ENCODE peak calls at places on chromosomes 16 and 17, in four cellular contexts. P is K562, U is GM12878, Z is HepG2. Y is an unnamed sample.
A peak's percentile ranks its signal among the peaks of the same experiment; 100 is the strongest.

GRCh38 chr16:75267631-75268264 is 16.3 kb upstream of the BCAR1 start:
- DNase-seq in P (no peak), U (no peak), Z (peak; percentile 71), Y (peak; percentile 54)

GRCh38 chr16:56617212-56618085 is 8.1 kb upstream of the MT1E start:
- DNase-seq in P (no peak), U (no peak), Z (no peak), Y (no peak)

GRCh38 chr17:32494621-32495346 is 8.0 kb downstream of the CDK5R1 start:
- DNase-seq in P (no peak), U (no peak), Z (no peak), Y (no peak)

GRCh38 chr17:77375917-77376651 is 235.3 kb downstream of the SEC14L1 start:
- DNase-seq in P (no peak), U (no peak), Z (no peak), Y (no peak)

GRCh38 chr16:22719945-22720344 is 94.0 kb upstream of the HS3ST2 start:
- DNase-seq in P (no peak), U (no peak), Z (no peak), Y (no peak)

GRCh38 chr16:87631067-87631466 is 28.8 kb downstream of the JPH3 start:
- DNase-seq in P (no peak), U (no peak), Z (no peak), Y (no peak)

GRCh38 chr17:66443601-66444000 is 141.2 kb downstream of the PRKCA start:
- DNase-seq in P (no peak), U (no peak), Z (no peak), Y (no peak)

GRCh38 chr17:7883781-7884386 is 4.7 kb upstream of the CHD3 start:
- DNase-seq in P (peak; percentile 37), U (no peak), Z (no peak), Y (no peak)

GRCh38 chr17:44832821-44833220 is 2.7 kb upstream of the GJC1 start:
- DNase-seq in P (no peak), U (no peak), Z (no peak), Y (no peak)

GRCh38 chr16:2473425-2473926 is 1.5 kb upstream of the TBC1D24 start:
- DNase-seq in P (peak; percentile 78), U (no peak), Z (no peak), Y (no peak)

GRCh38 chr16:7713244-7713643 is 380.6 kb downstream of the RBFOX1 start:
- DNase-seq in P (no peak), U (no peak), Z (no peak), Y (no peak)

GRCh38 chr16:85752511-85753420 is 1.9 kb upstream of the C16orf74 start:
- DNase-seq in P (peak; percentile 69), U (no peak), Z (peak; percentile 49), Y (no peak)

GRCh38 chr16:50103764-50104163 is 38.0 kb downstream of the HEATR3 start:
- DNase-seq in P (no peak), U (no peak), Z (no peak), Y (no peak)

GRCh38 chr17:27571563-27572129 is 59.3 kb upstream of the LGALS9 start:
- DNase-seq in P (no peak), U (no peak), Z (no peak), Y (no peak)

GRCh38 chr16:88468289-88469129 is 15.4 kb downstream of the ZFPM1 start:
- DNase-seq in P (peak; percentile 89), U (no peak), Z (peak; percentile 67), Y (peak; percentile 56)

GRCh38 chr17:57862410-57862989 is 12.7 kb upstream of the MRPS23 start:
- DNase-seq in P (no peak), U (no peak), Z (no peak), Y (no peak)

GRCh38 chr16:62829615-62830014 is 793.4 kb upstream of the CDH8 start:
- DNase-seq in P (no peak), U (no peak), Z (no peak), Y (no peak)

GRCh38 chr16:11914759-11915643 is 755 bp downstream of the GSPT1 start:
- DNase-seq in P (peak; percentile 75), U (no peak), Z (no peak), Y (no peak)

GRCh38 chr16:27334874-27335273 is 21.1 kb downstream of the IL4R start:
- DNase-seq in P (no peak), U (no peak), Z (no peak), Y (no peak)

GRCh38 chr17:987931-988330 is 8.4 kb upstream of the NXN start:
- DNase-seq in P (no peak), U (no peak), Z (no peak), Y (no peak)

GRCh38 chr16:13866073-13866472 is 53.9 kb upstream of the ERCC4 start:
- DNase-seq in P (peak; percentile 61), U (no peak), Z (peak; percentile 86), Y (peak; percentile 72)

GRCh38 chr17:28282596-28282995 is 36.4 kb upstream of the TMEM97 start:
- DNase-seq in P (no peak), U (no peak), Z (no peak), Y (peak; percentile 21)

GRCh38 chr17:2631211-2631610 is 37.8 kb downstream of the PAFAH1B1 start:
- DNase-seq in P (no peak), U (no peak), Z (no peak), Y (no peak)
- H3K4me2 ChIP-seq in P (no peak overlapping the region), U (no peak overlapping the region), Z (no peak overlapping the region), Y (no peak overlapping the region)

DNA sequence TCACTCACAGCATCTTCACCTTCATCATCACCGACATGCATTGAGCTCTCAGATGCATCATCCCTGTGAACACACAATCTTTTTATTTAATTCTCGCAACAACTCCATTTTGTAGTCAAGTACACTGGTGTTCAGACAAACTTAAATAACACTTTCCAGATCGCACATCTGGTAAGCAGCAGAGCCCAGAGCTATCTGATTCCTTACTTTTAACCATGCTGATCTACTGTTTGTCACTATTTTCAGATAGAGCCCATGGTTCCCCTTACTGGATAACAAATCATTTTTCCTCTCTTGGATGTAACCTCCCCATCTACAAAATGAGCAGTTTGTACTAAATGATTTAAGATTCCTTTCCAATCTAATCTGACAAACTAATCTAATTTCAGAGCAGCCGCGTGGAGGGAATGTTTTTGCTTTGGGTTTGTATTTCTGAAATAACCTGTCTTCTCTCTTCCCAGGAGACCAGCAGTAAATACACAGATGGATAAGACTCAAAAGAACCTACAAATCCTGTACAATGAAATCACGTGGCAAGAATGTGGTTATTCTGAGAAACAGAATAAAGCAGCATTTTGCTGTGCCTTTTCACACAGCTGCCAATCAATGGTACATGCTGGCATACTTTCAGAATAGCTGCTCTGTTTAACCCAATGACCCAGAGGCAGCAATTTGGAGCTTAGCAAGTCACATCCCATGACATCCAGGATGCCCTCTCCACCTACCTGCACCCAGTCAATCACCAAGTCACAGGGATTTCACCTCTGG is 72.9 kb upstream of the CCL2 start:
- DNase-seq in P (no peak), U (no peak), Z (no peak), Y (no peak)
- TF ChIP-seq ZNF274 in P (no peak), U (no peak), Z (no peak), Y (no peak)

GRCh38 chr16:30430428-30430970 is 669 bp upstream of the DCTPP1 start:
- DNase-seq in P (peak; percentile 53), U (no peak), Z (peak; percentile 77), Y (no peak)
- TF ChIP-seq ZBTB33 in P (peak; percentile 87), U (peak; percentile 92), Z (peak; percentile 92), Y (no peak)

GRCh38 chr17:40818343-40818732 is 4.1 kb downstream of the KRT10 start:
- DNase-seq in P (no peak), U (no peak), Z (no peak), Y (no peak)

GRCh38 chr17:40815381-40815780 is 7.0 kb downstream of the KRT10 start:
- DNase-seq in P (no peak), U (no peak), Z (no peak), Y (no peak)

GRCh38 chr17:40816569-40816968 is 5.8 kb downstream of the KRT10 start:
- DNase-seq in P (peak; percentile 63), U (no peak), Z (no peak), Y (no peak)

GRCh38 chr17:40818733-40819527 is 3.5 kb downstream of the KRT10 start:
- DNase-seq in P (peak; percentile 72), U (no peak), Z (peak; percentile 68), Y (peak; percentile 53)

GRCh38 chr17:40817103-40817682 is 5.2 kb downstream of the KRT10 start:
- DNase-seq in P (no peak), U (no peak), Z (no peak), Y (no peak)
- H3K4me2 ChIP-seq in P (peak overlapping the region; percentile 63), U (no peak overlapping the region), Z (peak overlapping the region; percentile 13), Y (peak overlapping the region; percentile 85)

DNA sequence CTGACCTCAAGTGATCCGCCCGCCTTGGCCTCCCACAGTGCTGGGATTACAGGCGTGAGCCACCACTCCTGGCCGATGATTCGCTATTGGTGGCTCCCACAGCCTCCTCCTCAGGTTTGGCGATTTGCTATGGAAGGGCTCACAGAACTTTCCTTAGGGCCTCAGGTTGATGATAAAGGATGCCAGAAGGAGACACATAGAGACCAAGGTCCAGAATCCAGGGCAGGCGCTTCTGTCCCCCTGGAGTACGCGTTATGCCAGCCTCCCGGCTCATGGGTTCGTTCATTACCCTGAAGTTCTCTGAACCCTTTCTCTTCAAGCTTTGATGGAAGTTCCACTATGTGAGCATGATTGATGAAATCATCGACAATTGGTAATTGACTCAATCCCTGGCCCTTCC is 19.9 kb downstream of the LGALS3BP start:
- DNase-seq in P (no peak), U (no peak), Z (no peak), Y (no peak)
- TF ChIP-seq ZNF274 in P (no peak), U (no peak), Z (no peak), Y (no peak)

Y was measured in HCT116.